ENCODE peak calls at places on chromosome 16, in six cellular contexts. L is progenitor cell of endocrine pancreas, D is G401, N is HCT116, Y is EL, M is mesothelial cell of epicardium. R is an unnamed sample.
A peak's percentile ranks its signal among the peaks of the same experiment; 100 is the strongest.

GRCh38 chr16:30009085-30009862 is 1.6 kb downstream of the DOC2A start:
- DNase-seq in L (no peak), D (peak; percentile 41), N (no peak), Y (no peak), M (no peak), R (no peak)

GRCh38 chr16:50166511-50167500 is 13.7 kb downstream of the TENT4B start:
- DNase-seq in L (no peak), D (no peak), N (no peak), Y (peak; percentile 55), M (no peak), R (no peak)

GRCh38 chr16:27231692-27232060 is 28.4 kb downstream of the KDM8 start:
- DNase-seq in L (no peak), D (no peak), N (no peak), Y (no peak), M (no peak), R (no peak)

GRCh38 chr16:29925173-29925804 is 737 bp downstream of the KCTD13 start:
- DNase-seq in L (no peak), D (no peak), N (no peak), Y (peak; percentile 12), M (no peak), R (no peak)

GRCh38 chr16:35140293-35140986 is 1681.0 kb downstream of the TP53TG3F start:
- DNase-seq in L (no peak), D (no peak), N (no peak), Y (no peak), M (no peak), R (no peak)

GRCh38 chr16:84478172-84478948 is 26.1 kb downstream of the MEAK7 start:
- DNase-seq in L (no peak), D (no peak), N (no peak), Y (peak; percentile 65), M (no peak), R (no peak)

GRCh38 chr16:62280556-62280955 is 244.3 kb upstream of the CDH8 start:
- DNase-seq in L (no peak), D (no peak), N (no peak), Y (no peak), M (no peak), R (no peak)

GRCh38 chr16:50425648-50426047 is 56.9 kb upstream of the BRD7 start:
- DNase-seq in L (no peak), D (no peak), N (no peak), Y (no peak), M (no peak), R (no peak)

GRCh38 chr16:54077412-54077821 is 209.2 kb downstream of the IRX3 start:
- DNase-seq in L (no peak), D (no peak), N (no peak), Y (peak; percentile 76), M (no peak), R (no peak)

GRCh38 chr16:80150978-80151705 is 389.7 kb upstream of the DYNLRB2 start:
- DNase-seq in L (no peak), D (no peak), N (no peak), Y (peak; percentile 86), M (no peak), R (no peak)

GRCh38 chr16:3073448-3073847 is 8.0 kb downstream of the IL32 start:
- DNase-seq in L (no peak), D (no peak), N (no peak), Y (no peak), M (no peak), R (no peak)

GRCh38 chr16:56956756-56957155 is 5.0 kb upstream of the CETP start:
- DNase-seq in L (no peak), D (no peak), N (no peak), Y (no peak), M (no peak), R (no peak)

GRCh38 chr16:60818471-60818870 is 1217.8 kb downstream of the CDH8 start:
- DNase-seq in L (no peak), D (no peak), N (no peak), Y (no peak), M (no peak), R (no peak)